ENCODE peak calls at places on chromosomes 2 and 18, in six cellular contexts. One of them, this sample, is unnamed.

GRCh38 chr2:111653913-111654312 is 230.1 kb downstream of the ANAPC1 start:
- DNase-seq in choroid plexus epithelial cell: no peak
- DNase-seq in right atrium auricular region: no peak
- DNase-seq in testis: no peak
- DNase-seq in WTC11: no peak
- DNase-seq in foreskin fibroblast: no peak
- DNase-seq in this sample: no peak

GRCh38 chr18:73043231-73044000 is 175.6 kb upstream of the NETO1 start:
- DNase-seq in choroid plexus epithelial cell: no peak
- DNase-seq in right atrium auricular region: no peak
- DNase-seq in testis: no peak
- DNase-seq in WTC11: no peak
- DNase-seq in foreskin fibroblast: no peak
- DNase-seq in this sample: no peak

GRCh38 chr2:24122356-24123211 is 550 bp downstream of the PFN4 start:
- DNase-seq in choroid plexus epithelial cell: peak
- DNase-seq in right atrium auricular region: no peak
- DNase-seq in testis: no peak
- DNase-seq in WTC11: no peak
- DNase-seq in foreskin fibroblast: peak
- DNase-seq in this sample: no peak

GRCh38 chr2:157359628-157360027 is 34.0 kb upstream of the ERMN start:
- DNase-seq in choroid plexus epithelial cell: no peak
- DNase-seq in right atrium auricular region: no peak
- DNase-seq in testis: no peak
- DNase-seq in WTC11: no peak
- DNase-seq in foreskin fibroblast: no peak
- DNase-seq in this sample: no peak

GRCh38 chr2:5691659-5692529 is at the start of gene SOX11:
- DNase-seq in choroid plexus epithelial cell: peak
- DNase-seq in right atrium auricular region: no peak
- DNase-seq in testis: peak
- DNase-seq in WTC11: peak
- DNase-seq in foreskin fibroblast: peak
- DNase-seq in this sample: peak

GRCh38 chr2:226667736-226668135 is 131.9 kb downstream of the IRS1 start:
- DNase-seq in choroid plexus epithelial cell: no peak
- DNase-seq in right atrium auricular region: no peak
- DNase-seq in testis: no peak
- DNase-seq in WTC11: no peak
- DNase-seq in foreskin fibroblast: no peak
- DNase-seq in this sample: no peak

GRCh38 chr2:101251844-101252407 is 760 bp upstream of the CNOT11 start:
- DNase-seq in choroid plexus epithelial cell: no peak
- DNase-seq in right atrium auricular region: no peak
- DNase-seq in testis: no peak
- DNase-seq in WTC11: peak
- DNase-seq in foreskin fibroblast: no peak
- DNase-seq in this sample: peak

GRCh38 chr2:122423934-122424333 is 668.5 kb downstream of the TSN start:
- DNase-seq in choroid plexus epithelial cell: no peak
- DNase-seq in right atrium auricular region: no peak
- DNase-seq in testis: no peak
- DNase-seq in WTC11: no peak
- DNase-seq in foreskin fibroblast: no peak
- DNase-seq in this sample: no peak

GRCh38 chr2:64699712-64700111 is 46.0 kb upstream of the SERTAD2 start:
- DNase-seq in choroid plexus epithelial cell: no peak
- DNase-seq in right atrium auricular region: no peak
- DNase-seq in testis: no peak
- DNase-seq in WTC11: peak
- DNase-seq in foreskin fibroblast: no peak
- DNase-seq in this sample: peak

GRCh38 chr2:12064153-12064552 is 317.7 kb downstream of the LPIN1 start:
- DNase-seq in choroid plexus epithelial cell: peak
- DNase-seq in right atrium auricular region: no peak
- DNase-seq in testis: no peak
- DNase-seq in WTC11: peak
- DNase-seq in foreskin fibroblast: no peak
- DNase-seq in this sample: peak

GRCh38 chr18:69987870-69988269 is 40.2 kb upstream of the CD226 start:
- DNase-seq in choroid plexus epithelial cell: no peak
- DNase-seq in right atrium auricular region: no peak
- DNase-seq in testis: no peak
- DNase-seq in WTC11: no peak
- DNase-seq in foreskin fibroblast: no peak
- DNase-seq in this sample: no peak

GRCh38 chr2:204691911-204692510 is 146.7 kb downstream of the PARD3B start:
- DNase-seq in choroid plexus epithelial cell: peak
- DNase-seq in right atrium auricular region: no peak
- DNase-seq in testis: peak
- DNase-seq in WTC11: peak
- DNase-seq in foreskin fibroblast: peak
- DNase-seq in this sample: peak

GRCh38 chr2:32627441-32627900 is 379 bp upstream of the TTC27 start:
- DNase-seq in choroid plexus epithelial cell: peak
- DNase-seq in right atrium auricular region: peak
- DNase-seq in testis: peak
- DNase-seq in WTC11: peak
- DNase-seq in foreskin fibroblast: peak
- DNase-seq in this sample: peak

DNA sequence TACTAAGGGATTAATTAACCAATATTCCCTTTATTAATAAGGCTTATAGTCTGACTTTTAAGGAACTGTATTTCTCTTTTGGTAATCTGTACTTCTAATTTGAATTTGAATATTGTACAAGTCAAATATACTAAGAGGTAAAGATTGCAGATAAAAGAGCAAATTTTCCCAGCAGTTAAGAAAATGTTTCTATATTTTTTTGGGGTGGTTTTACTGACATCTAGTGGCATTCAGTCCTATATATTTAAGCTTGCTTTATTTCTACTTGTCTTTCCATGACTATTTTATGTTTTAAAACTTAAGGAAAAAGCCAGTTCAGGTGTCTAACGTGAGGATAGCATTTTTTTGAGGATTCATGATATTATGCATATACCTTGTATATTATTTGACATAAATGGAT is 41.6 kb downstream of the TDRD15 start:
- DNase-seq in choroid plexus epithelial cell: peak
- DNase-seq in right atrium auricular region: no peak
- DNase-seq in testis: no peak
- DNase-seq in WTC11: no peak
- DNase-seq in foreskin fibroblast: peak
- DNase-seq in this sample: no peak
- TF ChIP-seq CTCF in choroid plexus epithelial cell: peak
- TF ChIP-seq CTCF in right atrium auricular region: no peak
- TF ChIP-seq CTCF in testis: no peak
- TF ChIP-seq CTCF in WTC11: no peak
- TF ChIP-seq CTCF in foreskin fibroblast: peak
- TF ChIP-seq CTCF in this sample: peak

GRCh38 chr2:231709981-231710750 is 1.8 kb downstream of the PTMA start:
- DNase-seq in choroid plexus epithelial cell: peak
- DNase-seq in right atrium auricular region: peak
- DNase-seq in testis: peak
- DNase-seq in WTC11: peak
- DNase-seq in foreskin fibroblast: peak
- DNase-seq in this sample: peak

GRCh38 chr2:231708050-231708772 is at the start of gene PTMA:
- DNase-seq in choroid plexus epithelial cell: peak
- DNase-seq in right atrium auricular region: peak
- DNase-seq in testis: peak
- DNase-seq in WTC11: peak
- DNase-seq in foreskin fibroblast: peak
- DNase-seq in this sample: peak

GRCh38 chr2:231709636-231709980 is 1.3 kb downstream of the PTMA start:
- DNase-seq in choroid plexus epithelial cell: peak
- DNase-seq in right atrium auricular region: peak
- DNase-seq in testis: peak
- DNase-seq in WTC11: no peak
- DNase-seq in foreskin fibroblast: peak
- DNase-seq in this sample: no peak

GRCh38 chr2:231707625-231708049 is 688 bp upstream of the PTMA start:
- DNase-seq in choroid plexus epithelial cell: peak
- DNase-seq in right atrium auricular region: no peak
- DNase-seq in testis: no peak
- DNase-seq in WTC11: peak
- DNase-seq in foreskin fibroblast: peak
- DNase-seq in this sample: peak

GRCh38 chr2:231708773-231709635 is 679 bp downstream of the PTMA start:
- DNase-seq in choroid plexus epithelial cell: peak
- DNase-seq in right atrium auricular region: no peak
- DNase-seq in testis: peak
- DNase-seq in WTC11: no peak
- DNase-seq in foreskin fibroblast: peak
- DNase-seq in this sample: no peak
- TF ChIP-seq CTCF in choroid plexus epithelial cell: no peak
- TF ChIP-seq CTCF in right atrium auricular region: peak
- TF ChIP-seq CTCF in testis: no peak
- TF ChIP-seq CTCF in WTC11: no peak
- TF ChIP-seq CTCF in foreskin fibroblast: peak
- TF ChIP-seq CTCF in this sample: no peak

GRCh38 chr2:238059505-238059904 is 1.3 kb upstream of the SCLY start:
- DNase-seq in choroid plexus epithelial cell: no peak
- DNase-seq in right atrium auricular region: peak
- DNase-seq in testis: no peak
- DNase-seq in WTC11: no peak
- DNase-seq in foreskin fibroblast: no peak
- DNase-seq in this sample: no peak

GRCh38 chr2:238063414-238064189 is 2.8 kb downstream of the SCLY start:
- DNase-seq in choroid plexus epithelial cell: no peak
- DNase-seq in right atrium auricular region: peak
- DNase-seq in testis: no peak
- DNase-seq in WTC11: no peak
- DNase-seq in foreskin fibroblast: no peak
- DNase-seq in this sample: no peak

GRCh38 chr2:238061310-238062202 is 755 bp downstream of the SCLY start:
- DNase-seq in choroid plexus epithelial cell: peak
- DNase-seq in right atrium auricular region: peak
- DNase-seq in testis: peak
- DNase-seq in WTC11: peak
- DNase-seq in foreskin fibroblast: peak
- DNase-seq in this sample: peak

GRCh38 chr2:238060096-238060541 is 682 bp upstream of the SCLY start:
- DNase-seq in choroid plexus epithelial cell: no peak
- DNase-seq in right atrium auricular region: peak
- DNase-seq in testis: peak
- DNase-seq in WTC11: no peak
- DNase-seq in foreskin fibroblast: no peak
- DNase-seq in this sample: no peak

GRCh38 chr2:238060542-238061309 is at the start of gene SCLY:
- DNase-seq in choroid plexus epithelial cell: peak
- DNase-seq in right atrium auricular region: peak
- DNase-seq in testis: peak
- DNase-seq in WTC11: peak
- DNase-seq in foreskin fibroblast: peak
- DNase-seq in this sample: peak
- TF ChIP-seq CTCF in choroid plexus epithelial cell: no peak
- TF ChIP-seq CTCF in right atrium auricular region: no peak
- TF ChIP-seq CTCF in testis: peak
- TF ChIP-seq CTCF in WTC11: no peak
- TF ChIP-seq CTCF in foreskin fibroblast: no peak
- TF ChIP-seq CTCF in this sample: no peak

GRCh38 chr2:21930224-21930623 is 806.5 kb downstream of the TDRD15 start:
- DNase-seq in choroid plexus epithelial cell: no peak
- DNase-seq in right atrium auricular region: no peak
- DNase-seq in testis: no peak
- DNase-seq in WTC11: no peak
- DNase-seq in foreskin fibroblast: no peak
- DNase-seq in this sample: no peak

GRCh38 chr2:21924640-21925285 is 801.0 kb downstream of the TDRD15 start:
- DNase-seq in choroid plexus epithelial cell: peak
- DNase-seq in right atrium auricular region: no peak
- DNase-seq in testis: no peak
- DNase-seq in WTC11: no peak
- DNase-seq in foreskin fibroblast: no peak
- DNase-seq in this sample: no peak

DNA sequence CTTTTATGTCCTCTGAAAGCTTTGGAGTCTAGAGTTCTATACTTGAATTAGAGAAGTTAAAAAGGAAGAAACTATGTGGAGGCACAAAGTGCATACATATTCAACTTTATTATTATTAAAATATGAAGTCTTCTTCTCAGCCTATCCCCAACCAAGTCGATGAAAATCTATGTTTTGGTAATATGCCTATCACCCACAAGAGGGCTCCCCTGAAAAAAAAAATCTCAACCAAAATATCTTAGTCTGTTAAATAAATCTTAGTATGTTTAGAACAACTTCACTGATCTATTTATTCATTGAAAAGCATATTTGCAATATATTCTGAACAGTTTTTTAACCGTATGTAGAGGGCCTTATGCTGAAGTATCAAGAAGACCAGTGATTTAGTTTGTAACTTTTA is 804.5 kb downstream of the TDRD15 start:
- DNase-seq in choroid plexus epithelial cell: peak
- DNase-seq in right atrium auricular region: no peak
- DNase-seq in testis: no peak
- DNase-seq in WTC11: no peak
- DNase-seq in foreskin fibroblast: peak
- DNase-seq in this sample: no peak
- TF ChIP-seq CTCF in choroid plexus epithelial cell: peak
- TF ChIP-seq CTCF in right atrium auricular region: peak
- TF ChIP-seq CTCF in testis: no peak
- TF ChIP-seq CTCF in WTC11: no peak
- TF ChIP-seq CTCF in foreskin fibroblast: no peak
- TF ChIP-seq CTCF in this sample: peak

GRCh38 chr18:79344208-79344581 is 51.5 kb upstream of the NFATC1 start:
- DNase-seq in choroid plexus epithelial cell: no peak
- DNase-seq in right atrium auricular region: no peak
- DNase-seq in testis: no peak
- DNase-seq in WTC11: no peak
- DNase-seq in foreskin fibroblast: no peak
- DNase-seq in this sample: no peak

GRCh38 chr18:79345366-79345765 is 50.4 kb upstream of the NFATC1 start:
- DNase-seq in choroid plexus epithelial cell: no peak
- DNase-seq in right atrium auricular region: no peak
- DNase-seq in testis: no peak
- DNase-seq in WTC11: no peak
- DNase-seq in foreskin fibroblast: no peak
- DNase-seq in this sample: no peak

GRCh38 chr18:79345981-79346380 is 49.7 kb upstream of the NFATC1 start:
- DNase-seq in choroid plexus epithelial cell: no peak
- DNase-seq in right atrium auricular region: no peak
- DNase-seq in testis: no peak
- DNase-seq in WTC11: no peak
- DNase-seq in foreskin fibroblast: no peak
- DNase-seq in this sample: no peak

GRCh38 chr18:79348066-79348465 is 47.7 kb upstream of the NFATC1 start:
- DNase-seq in choroid plexus epithelial cell: no peak
- DNase-seq in right atrium auricular region: no peak
- DNase-seq in testis: no peak
- DNase-seq in WTC11: no peak
- DNase-seq in foreskin fibroblast: no peak
- DNase-seq in this sample: no peak

GRCh38 chr18:79343567-79344207 is 52.0 kb upstream of the NFATC1 start:
- DNase-seq in choroid plexus epithelial cell: no peak
- DNase-seq in right atrium auricular region: no peak
- DNase-seq in testis: no peak
- DNase-seq in WTC11: no peak
- DNase-seq in foreskin fibroblast: no peak
- DNase-seq in this sample: no peak
- TF ChIP-seq CTCF in choroid plexus epithelial cell: no peak
- TF ChIP-seq CTCF in right atrium auricular region: no peak
- TF ChIP-seq CTCF in testis: no peak
- TF ChIP-seq CTCF in WTC11: no peak
- TF ChIP-seq CTCF in foreskin fibroblast: no peak
- TF ChIP-seq CTCF in this sample: no peak